ENCODE peak calls at places on chromosomes 16 and 17, in four cellular contexts. N is HEK293T, E is K562, Z is GM12878. A is an unnamed sample.

GRCh38 chr16:12541672-12542071 is 262.0 kb downstream of the CPPED1 start:
- DNase-seq in Z (no peak), N (no peak), E (peak), A (no peak)

GRCh38 chr17:82317394-82318168 is at the start of gene CD7:
- DNase-seq in Z (no peak), E (no peak), N (no peak), A (peak)

GRCh38 chr17:19379306-19380075 is 1.2 kb downstream of the MAPK7 start:
- DNase-seq in N (no peak), Z (no peak), E (no peak), A (no peak)

GRCh38 chr17:79646721-79647455 is 36.0 kb upstream of the RBFOX3 start:
- DNase-seq in N (peak), E (no peak), Z (no peak), A (no peak)

GRCh38 chr16:80824623-80825364 is 20.4 kb upstream of the CDYL2 start:
- DNase-seq in N (peak), E (peak), Z (peak), A (peak)

GRCh38 chr17:65553009-65553645 is 8.3 kb downstream of the AXIN2 start:
- DNase-seq in E (no peak), Z (no peak), N (no peak), A (no peak)

GRCh38 chr17:55444471-55445441 is 23.1 kb upstream of the MMD start:
- DNase-seq in Z (no peak), E (no peak), N (no peak), A (peak)

GRCh38 chr17:773467-774319 is 8.4 kb downstream of the GLOD4 start:
- DNase-seq in E (no peak), Z (peak), N (no peak), A (no peak)

GRCh38 chr17:48624544-48625501 is 1.3 kb downstream of the HOXB9 start:
- DNase-seq in E (peak), Z (no peak), N (no peak), A (no peak)

GRCh38 chr17:9331512-9332163 is 244.0 kb downstream of the STX8 start:
- DNase-seq in N (no peak), E (no peak), Z (no peak), A (no peak)

GRCh38 chr16:47734987-47735594 is 274.0 kb downstream of the PHKB start:
- DNase-seq in N (no peak), Z (no peak), E (no peak), A (no peak)

GRCh38 chr16:1323296-1324239 is 9.9 kb upstream of the BAIAP3 start:
- DNase-seq in N (no peak), Z (no peak), E (no peak), A (no peak)
- TF ChIP-seq TARDBP in N (no peak), Z (no peak), E (no peak), A (no peak)

GRCh38 chr16:85309656-85310587 is 197.7 kb upstream of the CIBAR2 start:
- DNase-seq in Z (no peak), N (no peak), E (peak), A (peak)
- TF ChIP-seq TARDBP in Z (no peak), N (no peak), E (no peak), A (no peak)

DNA sequence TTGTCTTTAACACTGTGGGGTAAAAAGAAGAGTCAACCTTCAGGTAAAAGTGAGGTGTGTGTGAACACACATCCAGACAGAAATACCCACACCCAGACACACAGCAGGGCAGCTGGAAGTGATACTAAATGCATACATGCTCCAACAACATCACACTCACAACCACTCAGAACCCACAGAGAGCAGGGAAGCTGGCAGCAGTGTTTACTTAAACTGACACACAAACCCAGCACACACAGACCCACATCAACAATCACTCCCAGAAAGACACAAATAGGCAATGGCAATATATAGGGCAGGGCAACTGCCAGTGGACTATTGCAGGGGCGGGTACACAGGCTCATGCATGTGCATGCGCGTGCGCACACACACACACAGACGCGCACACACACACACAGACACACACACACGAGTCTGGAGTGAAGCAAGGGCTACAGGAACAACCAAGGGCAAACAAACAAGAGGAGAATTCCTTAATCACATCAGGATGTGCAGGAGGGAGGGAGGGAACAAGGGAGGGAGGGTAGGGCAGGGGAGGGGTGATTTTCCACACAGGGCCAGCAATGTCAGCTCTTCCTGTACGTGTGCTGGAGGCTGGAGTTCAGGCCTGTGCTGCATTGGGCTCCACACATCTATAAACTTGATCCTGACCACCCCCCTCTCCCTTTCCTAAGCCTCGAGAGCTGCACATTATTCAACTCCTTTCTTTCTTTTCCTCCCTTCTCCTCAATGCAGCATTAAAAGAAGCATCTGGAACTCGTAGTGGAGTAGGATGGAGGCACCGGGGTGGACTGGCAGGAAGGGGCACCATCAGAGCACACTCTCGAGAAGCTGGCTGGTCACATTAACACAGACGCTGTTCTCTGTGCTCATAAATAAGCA is 30.1 kb downstream of the HIC1 start:
- DNase-seq in E (no peak), N (no peak), Z (no peak), A (peak)
- TF ChIP-seq TARDBP in E (no peak), N (no peak), Z (no peak), A (no peak)

GRCh38 chr16:17939723-17940122 is 396.8 kb downstream of the NPIPA8 start:
- DNase-seq in N (no peak), Z (no peak), E (no peak), A (no peak)
- TF ChIP-seq TARDBP in N (no peak), Z (no peak), E (no peak), A (no peak)

GRCh38 chr16:78307824-78308528 is 208.5 kb downstream of the WWOX start:
- DNase-seq in N (no peak), E (no peak), Z (no peak), A (no peak)

GRCh38 chr16:78310196-78310595 is 210.7 kb downstream of the WWOX start:
- DNase-seq in N (no peak), E (no peak), Z (no peak), A (no peak)

GRCh38 chr16:78311831-78312230 is 212.4 kb downstream of the WWOX start:
- DNase-seq in Z (no peak), N (no peak), E (no peak), A (no peak)

GRCh38 chr16:78309763-78310162 is 210.3 kb downstream of the WWOX start:
- DNase-seq in E (no peak), N (no peak), Z (no peak), A (no peak)

DNA sequence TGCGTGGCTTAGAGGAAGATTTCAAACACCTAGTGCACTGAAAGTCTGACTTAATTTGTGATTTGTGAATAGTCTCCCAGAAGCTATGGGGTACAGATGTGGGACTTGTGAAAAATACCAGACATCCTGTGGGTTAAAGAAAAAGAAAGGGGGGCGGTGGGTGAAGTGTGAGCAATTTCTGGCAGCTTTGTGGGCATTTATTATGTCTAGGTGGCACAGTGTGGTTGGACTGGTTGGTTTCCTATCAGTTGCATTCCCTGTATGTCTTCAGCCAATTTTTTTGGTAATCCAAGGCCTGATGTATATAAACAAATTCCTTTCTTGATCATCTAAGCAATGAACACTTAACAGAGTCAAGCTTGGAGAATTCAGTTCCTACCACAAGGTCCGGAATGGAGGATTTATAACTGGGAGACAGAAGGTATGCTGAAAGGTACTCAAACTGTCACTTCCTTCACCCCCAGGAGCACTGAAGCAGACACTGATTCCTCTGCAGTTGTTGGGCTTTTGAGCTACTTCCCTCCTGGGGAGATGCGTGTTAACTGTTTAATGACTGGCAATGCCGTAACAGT is 211.6 kb downstream of the WWOX start:
- DNase-seq in N (no peak), Z (no peak), E (no peak), A (no peak)
- TF ChIP-seq TARDBP in N (no peak), Z (no peak), E (no peak), A (no peak)

GRCh38 chr16:23362460-23363317 is 60.6 kb downstream of the SCNN1B start:
- DNase-seq in N (no peak), E (no peak), Z (no peak), A (no peak)
- TF ChIP-seq TARDBP in N (no peak), E (no peak), Z (no peak), A (no peak)

DNA sequence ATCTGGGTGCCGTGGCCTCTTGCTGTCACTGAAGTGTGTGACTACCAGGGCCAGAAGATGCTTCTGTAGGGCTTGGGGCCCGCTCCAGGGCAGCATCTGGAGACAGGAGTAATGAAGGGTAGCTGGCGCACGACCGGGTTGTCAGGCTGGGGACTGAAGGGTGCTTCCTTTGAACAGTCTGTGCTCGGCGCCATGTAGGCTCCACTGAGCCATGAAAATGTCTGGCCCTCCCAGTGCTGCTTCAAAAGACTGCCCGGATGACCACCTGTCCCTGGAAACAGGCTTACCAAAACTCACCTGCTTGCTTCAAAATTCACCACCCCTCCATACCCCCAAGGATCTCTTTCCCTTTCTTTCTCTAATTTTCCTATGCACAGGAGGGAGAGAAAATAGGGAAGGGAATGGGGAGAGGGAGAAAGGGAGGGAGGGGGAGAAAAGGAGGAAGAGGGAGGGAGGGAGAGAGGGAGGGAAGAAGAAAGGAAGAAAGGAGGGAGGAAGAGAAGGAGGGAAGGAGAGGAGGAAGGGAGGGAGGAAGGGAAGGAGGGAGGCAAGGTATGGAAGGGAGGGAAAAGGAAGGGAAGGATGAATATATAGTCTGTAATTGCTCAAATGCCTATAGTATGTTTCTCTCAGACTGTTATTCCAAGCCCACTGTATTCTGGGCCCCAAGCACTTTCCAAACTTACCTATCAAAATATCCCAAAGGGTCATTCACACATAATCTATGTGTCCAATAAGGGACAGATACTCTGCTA is 31.0 kb downstream of the ASIC2 start:
- DNase-seq in E (no peak), Z (no peak), N (no peak), A (no peak)
- TF ChIP-seq TARDBP in E (no peak), Z (no peak), N (no peak), A (no peak)

A was measured in HepG2.